ENCODE peak calls at places on chromosomes 13 and 19, in ten cellular contexts. J is AG09319, P is DMS153, D is amniotic stem cell, O is left ventricle myocardium inferior, Z is memory B cell, S is naive B cell, M is retina, L is GM03348, A is cardiac fibroblast. N is an unnamed sample.

GRCh38 chr13:45473627-45474026 is 8.9 kb downstream of the COG3 start:
- DNase-seq in Z (no peak), P (no peak), D (no peak), A (no peak), L (no peak), O (no peak), M (no peak), S (no peak), J (no peak), N (no peak)

GRCh38 chr19:41934849-41935374 is 6.7 kb upstream of the ERFL start:
- DNase-seq in D (no peak), M (peak; percentile 82), P (peak; percentile 32), A (peak; percentile 66), S (peak; percentile 81), Z (peak; percentile 82), L (peak; percentile 87), O (peak; percentile 56), J (no peak), N (no peak)

GRCh38 chr19:10936661-10937084 is 8.1 kb downstream of the TIMM29 start:
- DNase-seq in S (peak; percentile 51), A (peak; percentile 86), D (peak; percentile 74), J (peak; percentile 56), Z (peak; percentile 51), M (peak; percentile 81), L (peak; percentile 83), P (peak; percentile 81), O (no peak), N (peak; percentile 45)

GRCh38 chr19:10007366-10007765 is 2.9 kb downstream of the COL5A3 start:
- DNase-seq in S (no peak), P (no peak), M (no peak), O (peak; percentile 57), L (peak; percentile 45), J (no peak), A (no peak), Z (no peak), D (no peak), N (no peak)

GRCh38 chr19:4472174-4472974 is at the start of gene HDGFL2:
- DNase-seq in A (no peak), S (no peak), D (no peak), Z (no peak), P (no peak), L (no peak), M (no peak), J (no peak), O (no peak), N (no peak)

GRCh38 chr19:45211751-45212381 is 33.3 kb downstream of the BLOC1S3 start:
- DNase-seq in A (no peak), L (peak; percentile 2), J (no peak), S (no peak), P (no peak), Z (no peak), D (no peak), O (peak; percentile 71), M (no peak), N (no peak)

GRCh38 chr13:27425151-27425917 is 915 bp downstream of the GTF3A start:
- DNase-seq in L (no peak), Z (no peak), D (no peak), P (no peak), A (peak; percentile 19), J (no peak), S (no peak), M (no peak), O (no peak), N (no peak)

GRCh38 chr13:110801044-110801443 is 87.5 kb downstream of the ING1 start:
- DNase-seq in M (no peak), S (no peak), Z (no peak), L (no peak), A (no peak), P (no peak), D (no peak), O (no peak), J (no peak), N (no peak)

GRCh38 chr13:110714798-110715394 is 1.4 kb downstream of the ING1 start:
- DNase-seq in S (no peak), J (no peak), Z (peak; percentile 33), A (peak; percentile 44), O (peak; percentile 74), D (no peak), P (no peak), M (no peak), L (no peak), N (peak; percentile 40)

GRCh38 chr13:23820530-23820929 is 68.7 kb downstream of the MIPEP start:
- DNase-seq in Z (no peak), A (no peak), P (no peak), J (no peak), L (no peak), M (no peak), O (no peak), S (no peak), D (no peak), N (no peak)